ENCODE peak calls at places on chromosome 15, in six cellular contexts. V is foreskin fibroblast, F is smooth muscle cell of the brain vasculature, E is substantia nigra, S is NCI-H345, U is cardiac septum. H is an unnamed sample.

GRCh38 chr15:44537728-44538240 is 837 bp downstream of the EIF3J start:
- DNase-seq in E (no peak), V (no peak), F (no peak), S (no peak), U (no peak), H (peak; percentile 10)

GRCh38 chr15:92069308-92070244 is 216.1 kb downstream of the SLCO3A1 start:
- DNase-seq in V (peak; percentile 55), U (peak; percentile 78), S (no peak), E (no peak), F (no peak), H (no peak)

GRCh38 chr15:41928637-41929620 is 35.1 kb upstream of the SPTBN5 start:
- DNase-seq in F (no peak), S (no peak), E (no peak), V (peak; percentile 39), U (peak; percentile 87), H (no peak)

GRCh38 chr15:73265536-73266153 is 103.1 kb downstream of the HCN4 start:
- DNase-seq in F (no peak), E (no peak), V (peak; percentile 53), S (no peak), U (no peak), H (peak; percentile 49)

GRCh38 chr15:31200735-31201151 is 99.2 kb upstream of the TRPM1 start:
- DNase-seq in E (no peak), F (no peak), U (no peak), V (peak; percentile 53), S (no peak), H (peak; percentile 68)

GRCh38 chr15:68789921-68790575 is 30.6 kb downstream of the ANP32A start:
- DNase-seq in S (no peak), F (peak; percentile 64), E (no peak), U (no peak), V (peak; percentile 44), H (no peak)

GRCh38 chr15:77329202-77329601 is 90.7 kb downstream of the PEAK1 start:
- DNase-seq in V (peak; percentile 29), S (no peak), U (no peak), F (no peak), E (no peak), H (no peak)

GRCh38 chr15:50134524-50135024 is 15.5 kb upstream of the ATP8B4 start:
- DNase-seq in F (peak; percentile 41), V (peak; percentile 93), E (no peak), U (no peak), S (no peak), H (no peak)